ENCODE peak calls at places on chromosomes 11 and 22, in seven cellular contexts. G, L, V, Y, F, U and H are unnamed samples.

GRCh38 chr11:57421066-57421465 is 5.9 kb downstream of the SLC43A3 start:
- DNase-seq in G (no peak), L (no peak), V (no peak), Y (no peak), F (no peak), U (no peak), H (no peak)

GRCh38 chr11:86047275-86047991 is 21.5 kb downstream of the PICALM start:
- DNase-seq in G (peak), L (peak), V (no peak), Y (peak), F (peak), U (no peak), H (peak)

GRCh38 chr22:40137132-40137531 is 40.6 kb upstream of the TNRC6B start:
- DNase-seq in G (no peak), L (no peak), V (no peak), Y (no peak), F (no peak), U (no peak), H (no peak)

GRCh38 chr11:65209711-65210360 is 28.1 kb downstream of the CAPN1 start:
- DNase-seq in G (no peak), L (no peak), V (no peak), Y (no peak), F (no peak), U (no peak), H (no peak)

GRCh38 chr11:79092791-79093313 is 348.0 kb downstream of the TENM4 start:
- DNase-seq in G (peak), L (peak), V (no peak), Y (no peak), F (peak), U (peak), H (no peak)

GRCh38 chr11:84780689-84781293 is 846.4 kb downstream of the DLG2 start:
- DNase-seq in G (peak), L (peak), V (peak), Y (peak), F (peak), U (peak), H (no peak)

GRCh38 chr11:42631223-42631843 is 680.5 kb upstream of the API5 start:
- DNase-seq in G (peak), L (no peak), V (peak), Y (no peak), F (peak), U (peak), H (no peak)

GRCh38 chr22:23693979-23694680 is 3.3 kb downstream of the RGL4 start:
- DNase-seq in G (no peak), L (no peak), V (no peak), Y (no peak), F (no peak), U (no peak), H (no peak)

GRCh38 chr11:95593101-95593500 is 196.5 kb downstream of the FAM76B start:
- DNase-seq in G (peak), L (no peak), V (no peak), Y (no peak), F (peak), U (no peak), H (no peak)

GRCh38 chr22:17913705-17914282 is 110.6 kb downstream of the MICAL3 start:
- DNase-seq in G (no peak), L (no peak), V (no peak), Y (no peak), F (no peak), U (no peak), H (no peak)

GRCh38 chr11:8094656-8095055 is 13.6 kb downstream of the TUB start:
- DNase-seq in G (no peak), L (no peak), V (no peak), Y (no peak), F (no peak), U (peak), H (no peak)